ENCODE peak calls at places on chromosomes 16 and 17, in five cellular contexts. L, P, Y, W and Z are unnamed samples.

GRCh38 chr16:35431829-35432663 is 1972.6 kb downstream of the TP53TG3F start:
- DNase-seq in L (no peak), P (peak; percentile 10), Y (no peak), W (no peak), Z (peak; percentile 48)

GRCh38 chr16:10579965-10580918 is at the start of gene EMP2:
- DNase-seq in L (peak; percentile 51), P (peak; percentile 78), Y (peak; percentile 69), W (peak; percentile 30), Z (no peak)

GRCh38 chr17:41442772-41443171 is 2.0 kb upstream of the KRT38 start:
- DNase-seq in L (peak; percentile 56), P (no peak), Y (no peak), W (no peak), Z (no peak)

GRCh38 chr16:23085949-23086348 is 63.3 kb downstream of the USP31 start:
- DNase-seq in L (no peak), P (no peak), Y (no peak), W (no peak), Z (no peak)

GRCh38 chr16:69554495-69554894 is 11.3 kb upstream of the NFAT5 start:
- DNase-seq in L (no peak), P (no peak), Y (no peak), W (no peak), Z (no peak)

GRCh38 chr17:1455291-1455747 is 713 bp downstream of the CRK start:
- DNase-seq in L (peak; percentile 72), P (peak; percentile 58), Y (peak; percentile 43), W (no peak), Z (no peak)

GRCh38 chr17:19371259-19372003 is 6.9 kb upstream of the MAPK7 start:
- DNase-seq in L (no peak), P (no peak), Y (no peak), W (no peak), Z (peak; percentile 61)

GRCh38 chr16:12532871-12533610 is 270.6 kb downstream of the CPPED1 start:
- DNase-seq in L (no peak), P (no peak), Y (no peak), W (no peak), Z (no peak)

GRCh38 chr17:17345294-17345597 is 42.1 kb downstream of the NT5M start:
- DNase-seq in L (no peak), P (no peak), Y (no peak), W (no peak), Z (peak; percentile 28)

GRCh38 chr16:10332301-10332700 is 53.6 kb upstream of the ATF7IP2 start:
- DNase-seq in L (no peak), P (no peak), Y (no peak), W (no peak), Z (no peak)

GRCh38 chr16:73058616-73059409 is 10.9 kb upstream of the ZFHX3 start:
- DNase-seq in L (peak; percentile 71), P (peak; percentile 58), Y (no peak), W (no peak), Z (no peak)

GRCh38 chr17:72710834-72711233 is 381.7 kb downstream of the SLC39A11 start:
- DNase-seq in L (no peak), P (peak; percentile 97), Y (no peak), W (no peak), Z (no peak)

GRCh38 chr17:31931781-31932180 is 5.0 kb upstream of the SUZ12 start:
- DNase-seq in L (no peak), P (peak; percentile 14), Y (no peak), W (no peak), Z (no peak)

GRCh38 chr17:71184716-71185115 is 936.1 kb upstream of the SOX9 start:
- DNase-seq in L (no peak), P (peak; percentile 63), Y (no peak), W (no peak), Z (no peak)

GRCh38 chr16:68446941-68447675 is 1.2 kb downstream of the SMPD3 start:
- DNase-seq in L (no peak), P (no peak), Y (no peak), W (no peak), Z (no peak)

GRCh38 chr17:64413505-64413904 is 22.8 kb upstream of the PECAM1 start:
- DNase-seq in L (no peak), P (no peak), Y (no peak), W (no peak), Z (no peak)

GRCh38 chr17:40702271-40702670 is 1.3 kb downstream of the KRT24 start:
- DNase-seq in L (no peak), P (no peak), Y (no peak), W (no peak), Z (no peak)

GRCh38 chr17:14776791-14777190 is 475.9 kb downstream of the HS3ST3B1 start:
- DNase-seq in L (peak; percentile 79), P (peak; percentile 98), Y (no peak), W (no peak), Z (no peak)

GRCh38 chr17:30449480-30449879 is 27.7 kb upstream of the GOSR1 start:
- DNase-seq in L (peak; percentile 19), P (no peak), Y (no peak), W (no peak), Z (no peak)

GRCh38 chr17:83007504-83008475 is 71.6 kb upstream of the METRNL start:
- DNase-seq in L (no peak), P (no peak), Y (no peak), W (no peak), Z (no peak)

GRCh38 chr16:68401871-68402747 is 46.2 kb downstream of the SMPD3 start:
- DNase-seq in L (peak; percentile 90), P (peak; percentile 42), Y (no peak), W (no peak), Z (peak; percentile 27)

GRCh38 chr17:31369266-31369665 is 22.2 kb upstream of the RAB11FIP4 start:
- DNase-seq in L (peak; percentile 74), P (no peak), Y (no peak), W (peak; percentile 18), Z (no peak)

GRCh38 chr16:88936008-88936912 is 40.7 kb downstream of the CBFA2T3 start:
- DNase-seq in L (no peak), P (no peak), Y (peak; percentile 40), W (no peak), Z (no peak)

GRCh38 chr16:47311738-47312505 is 148.9 kb downstream of the ITFG1 start:
- DNase-seq in L (peak; percentile 39), P (peak; percentile 85), Y (no peak), W (no peak), Z (no peak)

GRCh38 chr17:72342582-72343527 is 222.0 kb downstream of the SOX9 start:
- DNase-seq in L (no peak), P (no peak), Y (peak; percentile 41), W (no peak), Z (no peak)

GRCh38 chr16:14181371-14182050 is 110.4 kb downstream of the MRTFB start:
- DNase-seq in L (peak; percentile 87), P (peak; percentile 89), Y (no peak), W (peak; percentile 32), Z (no peak)

GRCh38 chr16:8946544-8946943 is 17.2 kb downstream of the USP7 start:
- DNase-seq in L (no peak), P (no peak), Y (no peak), W (no peak), Z (peak; percentile 35)

GRCh38 chr17:50443492-50444051 is 17.6 kb downstream of the ACSF2 start:
- DNase-seq in L (peak; percentile 43), P (no peak), Y (no peak), W (no peak), Z (no peak)

GRCh38 chr17:65774787-65775186 is 213.3 kb upstream of the AXIN2 start:
- DNase-seq in L (peak; percentile 52), P (no peak), Y (no peak), W (no peak), Z (no peak)

GRCh38 chr17:73474370-73474988 is 162.7 kb upstream of the CDC42EP4 start:
- DNase-seq in L (peak; percentile 86), P (peak; percentile 88), Y (peak; percentile 16), W (no peak), Z (no peak)

GRCh38 chr17:38741853-38742421 is 6.2 kb downstream of the PCGF2 start:
- DNase-seq in L (no peak), P (peak; percentile 27), Y (no peak), W (no peak), Z (no peak)

GRCh38 chr16:22264786-22265185 is 32.4 kb upstream of the POLR3E start:
- DNase-seq in L (no peak), P (peak; percentile 36), Y (no peak), W (no peak), Z (no peak)

GRCh38 chr17:37221865-37222264 is 153.9 kb upstream of the C17orf78 start:
- DNase-seq in L (peak; percentile 25), P (no peak), Y (no peak), W (no peak), Z (no peak)
- TF ChIP-seq CTCF in L (peak; percentile 39), P (no peak), Y (no peak), W (peak; percentile 18), Z (peak; percentile 35)

DNA sequence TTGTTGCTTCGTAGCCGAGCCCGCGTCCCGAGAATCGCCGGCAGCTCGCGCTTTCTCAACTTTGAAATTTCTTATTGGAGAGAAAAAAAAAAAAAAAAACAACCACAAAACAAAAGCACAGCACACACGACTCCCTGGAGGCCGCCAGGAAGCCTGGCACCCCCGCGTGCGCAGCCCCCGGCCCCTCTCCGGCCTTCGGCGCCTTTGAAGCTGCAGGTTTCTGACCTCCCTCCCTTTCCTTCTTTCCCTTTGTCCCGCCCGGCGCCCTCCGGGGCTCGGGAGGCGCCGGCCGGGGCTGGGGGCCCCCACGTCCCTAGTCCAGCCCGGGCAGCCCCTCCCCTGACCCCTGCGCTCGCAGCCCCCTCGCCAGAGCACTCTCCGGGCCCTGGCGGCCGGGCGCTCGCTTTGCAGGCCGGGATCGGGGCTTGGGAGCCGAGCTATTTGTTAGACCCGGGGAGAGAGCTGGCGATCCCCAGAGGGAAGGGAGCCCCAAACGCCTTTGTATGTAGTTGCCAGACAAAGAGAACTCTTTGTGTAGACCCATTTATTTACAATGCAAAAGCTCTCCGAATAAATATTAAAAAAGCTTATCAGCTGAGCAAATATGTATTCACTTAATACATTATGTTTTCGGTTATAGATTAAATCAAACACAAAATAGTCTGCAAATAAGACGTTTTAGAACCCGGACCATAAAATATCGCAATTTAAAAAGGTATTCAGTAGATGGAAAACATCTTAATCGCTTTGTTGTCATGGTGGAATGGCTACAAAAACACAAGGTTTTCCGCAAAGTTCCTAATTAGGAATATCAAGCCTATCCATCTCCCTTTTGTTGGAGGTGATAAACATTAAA is 2.3 kb downstream of the BAHCC1 start:
- DNase-seq in L (peak; percentile 67), P (peak; percentile 73), Y (no peak), W (no peak), Z (no peak)
- TF ChIP-seq CTCF in L (peak; percentile 23), P (peak; percentile 8), Y (no peak), W (peak; percentile 30), Z (peak; percentile 56)

GRCh38 chr16:1198194-1198593 is 26.9 kb downstream of the TPSG1 start:
- DNase-seq in L (no peak), P (no peak), Y (no peak), W (no peak), Z (no peak)
- TF ChIP-seq CTCF in L (no peak), P (no peak), Y (no peak), W (no peak), Z (no peak)

DNA sequence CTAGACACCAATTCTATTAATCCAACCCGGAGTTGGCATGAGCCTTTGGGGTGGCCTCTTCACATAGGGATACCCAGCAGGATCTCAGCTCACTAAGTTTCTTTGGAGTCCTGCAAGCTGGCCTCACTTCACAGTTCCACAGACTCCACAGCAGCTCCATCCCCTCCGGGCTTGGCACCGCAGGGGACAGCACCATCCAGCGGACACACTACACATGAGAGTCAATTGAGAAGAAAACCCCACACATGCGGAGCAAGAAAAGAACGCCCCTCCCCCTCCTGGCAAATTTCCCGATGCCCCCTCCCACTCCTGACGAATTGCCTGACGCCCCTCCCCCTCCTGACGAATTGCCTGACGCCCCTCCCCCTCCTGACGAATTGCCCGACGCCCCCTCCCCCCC is 31.1 kb downstream of the KLHDC4 start:
- DNase-seq in L (no peak), P (no peak), Y (no peak), W (no peak), Z (no peak)
- TF ChIP-seq CTCF in L (no peak), P (no peak), Y (no peak), W (no peak), Z (no peak)